ENCODE peak calls at places on chromosomes 4 and X, in four cellular contexts. M, R, Y and Q are unnamed samples.

GRCh38 chrX:125131146-125131545 is 188.5 kb upstream of the TEX13C start:
- DNase-seq in Y (no peak), R (no peak), M (no peak), Q (no peak)

GRCh38 chrX:130746709-130747347 is 156.2 kb downstream of the ENOX2 start:
- DNase-seq in Y (no peak), M (no peak), R (no peak), Q (no peak)

GRCh38 chr4:8771666-8772065 is 100.0 kb downstream of the HMX1 start:
- DNase-seq in M (no peak), R (no peak), Y (no peak), Q (no peak)

GRCh38 chr4:83267121-83267834 is 17.3 kb downstream of the COQ2 start:
- DNase-seq in M (peak), R (no peak), Y (no peak), Q (no peak)

GRCh38 chr4:159273841-159274240 is 171.0 kb downstream of the RAPGEF2 start:
- DNase-seq in M (no peak), R (no peak), Y (no peak), Q (no peak)

GRCh38 chr4:184444215-184444952 is 30.0 kb downstream of the IRF2 start:
- DNase-seq in M (peak), R (no peak), Y (no peak), Q (no peak)

GRCh38 chr4:153850525-153851280 is 61.8 kb upstream of the SFRP2 start:
- DNase-seq in M (no peak), R (no peak), Y (no peak), Q (no peak)

GRCh38 chr4:183852910-183853555 is 52.1 kb upstream of the STOX2 start:
- DNase-seq in M (no peak), R (no peak), Y (no peak), Q (no peak)

GRCh38 chr4:20253272-20253798 is 1.6 kb downstream of the SLIT2 start:
- DNase-seq in Y (no peak), R (no peak), M (no peak), Q (no peak)

GRCh38 chrX:30488092-30488491 is 89.5 kb downstream of the TASL start:
- DNase-seq in Y (no peak), R (no peak), M (no peak), Q (no peak)

GRCh38 chr4:52577285-52577968 is 81.7 kb downstream of the USP46 start:
- DNase-seq in Y (no peak), R (no peak), M (peak), Q (no peak)

GRCh38 chr4:47692691-47693090 is 145.2 kb downstream of the CORIN start:
- DNase-seq in Y (no peak), R (no peak), M (no peak), Q (no peak)

GRCh38 chr4:102759835-102760644 is 728 bp downstream of the MANBA start:
- DNase-seq in Y (peak), R (no peak), M (no peak), Q (peak)

GRCh38 chr4:83224502-83225197 is 59.9 kb downstream of the COQ2 start:
- DNase-seq in R (no peak), Y (no peak), M (no peak), Q (no peak)

GRCh38 chr4:169151671-169152070 is 119.1 kb downstream of the SH3RF1 start:
- DNase-seq in R (no peak), M (no peak), Y (no peak), Q (no peak)

GRCh38 chr4:145098675-145099037 is 545 bp downstream of the ABCE1 start:
- DNase-seq in Y (no peak), R (no peak), M (peak), Q (peak)